ENCODE peak calls at places on chromosomes 11 and 22, in ten cellular contexts. Z is IMR-90, T is fibroblast of the aortic adventitia, B is cardiac fibroblast, Q is fibroblast of mammary gland, W is transverse colon, X is mucosa of descending colon, C is stomach, H is fibroblast of lung, S is ovary. J is an unnamed sample.

GRCh38 chr11:117045956-117046355 is 52.3 kb downstream of the SIK3 start:
- DNase-seq in Z (no peak), T (peak), B (peak), Q (peak), W (no peak), X (no peak), C (no peak), H (no peak), S (no peak), J (peak)

GRCh38 chr11:86395061-86395551 is 20.4 kb downstream of the CCDC81 start:
- DNase-seq in Z (peak), T (no peak), B (peak), Q (peak), W (no peak), X (no peak), C (no peak), H (peak), S (no peak), J (no peak)

GRCh38 chr11:111372538-111372937 is 6.5 kb downstream of the POU2AF1 start:
- DNase-seq in Z (no peak), T (no peak), B (no peak), Q (no peak), W (no peak), X (no peak), C (no peak), H (no peak), S (no peak), J (no peak)

GRCh38 chr11:128328955-128329551 is 258.3 kb downstream of the ETS1 start:
- DNase-seq in Z (no peak), T (no peak), B (peak), Q (no peak), W (no peak), X (no peak), C (no peak), H (no peak), S (peak), J (no peak)

GRCh38 chr11:118161786-118162185 is 9.2 kb upstream of the SCN4B start:
- DNase-seq in Z (no peak), T (no peak), B (no peak), Q (no peak), W (no peak), X (no peak), C (no peak), H (no peak), S (no peak), J (no peak)

GRCh38 chr11:11534981-11535380 is 86.8 kb downstream of the GALNT18 start:
- DNase-seq in Z (peak), T (peak), B (no peak), Q (peak), W (no peak), X (no peak), C (no peak), H (peak), S (no peak), J (no peak)

GRCh38 chr11:122720482-122720881 is 65.0 kb downstream of the UBASH3B start:
- DNase-seq in Z (no peak), T (peak), B (no peak), Q (no peak), W (no peak), X (no peak), C (no peak), H (peak), S (no peak), J (peak)

GRCh38 chr11:130180491-130180890 is 20.9 kb downstream of the ST14 start:
- DNase-seq in Z (peak), T (peak), B (peak), Q (peak), W (no peak), X (peak), C (no peak), H (peak), S (no peak), J (peak)

GRCh38 chr11:122655527-122656072 is at the start of gene UBASH3B:
- DNase-seq in Z (peak), T (peak), B (peak), Q (peak), W (peak), X (peak), C (peak), H (peak), S (peak), J (peak)

GRCh38 chr11:70788247-70789022 is 390.1 kb downstream of the CTTN start:
- DNase-seq in Z (peak), T (peak), B (peak), Q (peak), W (no peak), X (no peak), C (no peak), H (peak), S (no peak), J (peak)

GRCh38 chr11:34792814-34793241 is 123.4 kb downstream of the APIP start:
- DNase-seq in Z (no peak), T (peak), B (no peak), Q (peak), W (no peak), X (no peak), C (peak), H (no peak), S (no peak), J (peak)

GRCh38 chr11:131530411-131530810 is 160.0 kb downstream of the NTM start:
- DNase-seq in Z (no peak), T (no peak), B (no peak), Q (no peak), W (no peak), X (no peak), C (no peak), H (no peak), S (no peak), J (no peak)

GRCh38 chr22:37973271-37974170 is 10.8 kb downstream of the SOX10 start:
- DNase-seq in Z (no peak), T (no peak), B (no peak), Q (no peak), W (no peak), X (no peak), C (no peak), H (no peak), S (no peak), J (no peak)

GRCh38 chr11:112719736-112720525 is 241.3 kb upstream of the NCAM1 start:
- DNase-seq in Z (no peak), T (no peak), B (peak), Q (no peak), W (no peak), X (no peak), C (no peak), H (no peak), S (no peak), J (no peak)

GRCh38 chr11:59866397-59866796 is at the start of gene TCN1:
- DNase-seq in Z (no peak), T (no peak), B (peak), Q (no peak), W (no peak), X (no peak), C (no peak), H (peak), S (no peak), J (no peak)

GRCh38 chr11:70297341-70297740 is 26.9 kb downstream of the PPFIA1 start:
- DNase-seq in Z (peak), T (no peak), B (peak), Q (no peak), W (no peak), X (no peak), C (no peak), H (peak), S (no peak), J (no peak)

GRCh38 chr11:73566422-73566821 is 31.5 kb downstream of the FAM168A start:
- DNase-seq in Z (peak), T (peak), B (peak), Q (peak), W (no peak), X (no peak), C (no peak), H (peak), S (no peak), J (no peak)

GRCh38 chr11:60769811-60770210 is 13.1 kb downstream of the MS4A15 start:
- DNase-seq in Z (no peak), T (no peak), B (no peak), Q (no peak), W (no peak), X (peak), C (no peak), H (no peak), S (no peak), J (no peak)

GRCh38 chr11:2415601-2416380 is 15.2 kb downstream of the TSSC4 start:
- DNase-seq in Z (no peak), T (no peak), B (no peak), Q (no peak), W (no peak), X (no peak), C (no peak), H (no peak), S (no peak), J (no peak)
- TF ChIP-seq CTCF in Z (no peak), T (no peak), B (no peak), Q (no peak), W (no peak), X (no peak), C (no peak), H (no peak), S (no peak), J (no peak)

GRCh38 chr11:134949716-134950115 is 537.7 kb upstream of the B3GAT1 start:
- DNase-seq in Z (peak), T (peak), B (no peak), Q (peak), W (no peak), X (no peak), C (no peak), H (peak), S (no peak), J (peak)
- H3K4me3 ChIP-seq in Z (no peak), T (no peak), B (no peak), Q (no peak), W (no peak), X (no peak), C (no peak), H (no peak), S (no peak), J (no peak)

GRCh38 chr22:39220450-39220849 is 24.3 kb downstream of the PDGFB start:
- DNase-seq in Z (no peak), T (no peak), B (no peak), Q (no peak), W (no peak), X (peak), C (no peak), H (no peak), S (no peak), J (no peak)
- TF ChIP-seq CTCF in Z (no peak), T (no peak), B (no peak), Q (no peak), W (no peak), X (no peak), C (no peak), H (no peak), S (no peak), J (no peak)

DNA sequence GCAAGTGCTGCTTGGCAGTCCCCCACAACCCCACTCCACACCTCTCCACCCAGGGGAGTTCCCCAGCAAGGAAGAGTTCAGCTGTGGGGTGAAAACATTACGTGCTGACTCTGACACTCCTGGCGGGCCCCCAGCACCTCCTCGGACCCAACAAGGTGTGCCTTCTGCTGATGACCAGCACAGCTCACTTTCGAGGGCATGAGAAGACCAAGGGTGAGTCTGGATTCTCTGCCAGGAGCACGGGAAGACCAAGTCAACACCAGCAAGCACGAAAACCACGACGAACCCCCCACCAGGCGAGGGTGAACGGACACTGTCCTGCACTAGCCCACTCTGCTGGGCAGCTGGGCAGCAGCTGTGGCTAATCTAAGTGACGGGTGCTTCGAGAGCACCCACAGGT is 1.4 kb downstream of the ALG12 start:
- DNase-seq in Z (no peak), T (no peak), B (no peak), Q (no peak), W (no peak), X (peak), C (no peak), H (no peak), S (no peak), J (no peak)
- H3K4me3 ChIP-seq in Z (no peak), T (no peak), B (no peak), Q (no peak), W (no peak), X (no peak), C (peak), H (no peak), S (no peak), J (no peak)

DNA sequence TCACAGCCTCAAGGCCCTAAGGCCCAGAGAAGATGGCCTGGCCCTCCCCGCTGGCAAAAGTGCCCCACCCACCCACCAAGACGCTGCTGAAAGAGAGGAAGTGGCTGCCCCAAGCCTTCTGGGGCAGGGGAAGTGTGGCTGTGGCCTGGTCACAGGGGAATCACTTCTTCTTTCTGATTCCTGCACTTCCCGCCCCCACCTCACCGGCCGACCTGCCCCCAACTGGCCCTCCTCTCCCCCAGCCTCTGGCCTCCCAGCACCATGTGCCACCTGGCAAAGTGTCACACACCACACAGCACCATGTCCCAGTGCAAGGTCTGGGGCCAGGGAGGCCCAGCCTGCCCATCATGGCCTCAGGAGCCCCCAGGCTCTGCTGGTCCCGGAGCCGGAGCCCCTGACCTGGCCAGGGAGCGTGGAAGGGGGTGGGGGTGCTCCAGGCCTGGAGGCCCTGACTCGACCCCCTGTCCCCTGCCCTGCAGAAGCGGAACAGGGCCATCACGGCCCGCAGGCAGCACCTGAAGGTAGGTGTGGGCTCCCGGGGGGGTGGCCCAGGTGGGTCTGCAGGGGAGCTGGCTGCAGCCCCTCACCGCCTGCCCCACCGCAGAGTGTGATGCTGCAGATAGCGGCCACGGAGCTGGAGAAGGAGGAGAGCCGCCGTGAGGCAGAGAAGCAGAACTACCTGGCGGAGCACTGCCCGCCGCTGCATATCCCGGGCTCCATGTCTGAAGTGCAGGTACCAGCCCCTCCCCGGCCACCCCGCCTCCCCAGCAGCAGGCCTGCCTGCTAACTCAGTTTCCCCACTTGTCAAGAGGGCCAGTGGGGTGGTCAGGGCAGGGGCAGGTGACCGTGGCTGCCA is 1.4 kb downstream of the TNNI2 start:
- DNase-seq in Z (no peak), T (no peak), B (no peak), Q (no peak), W (peak), X (peak), C (peak), H (no peak), S (no peak), J (no peak)
- TF ChIP-seq CTCF in Z (no peak), T (no peak), B (no peak), Q (no peak), W (no peak), X (no peak), C (no peak), H (no peak), S (no peak), J (no peak)

GRCh38 chr22:49090853-49091135 is 736.9 kb downstream of the BRD1 start:
- DNase-seq in Z (no peak), T (no peak), B (no peak), Q (no peak), W (no peak), X (no peak), C (no peak), H (no peak), S (no peak), J (no peak)

GRCh38 chr22:49090061-49090852 is 737.4 kb downstream of the BRD1 start:
- DNase-seq in Z (no peak), T (no peak), B (no peak), Q (no peak), W (no peak), X (no peak), C (no peak), H (no peak), S (no peak), J (no peak)

GRCh38 chr22:49091917-49092545 is 735.6 kb downstream of the BRD1 start:
- DNase-seq in Z (no peak), T (no peak), B (no peak), Q (no peak), W (no peak), X (no peak), C (no peak), H (no peak), S (no peak), J (no peak)

GRCh38 chr22:49092751-49093150 is 734.9 kb downstream of the BRD1 start:
- DNase-seq in Z (no peak), T (no peak), B (no peak), Q (no peak), W (no peak), X (no peak), C (no peak), H (no peak), S (no peak), J (no peak)

GRCh38 chr22:49091451-49091850 is 736.2 kb downstream of the BRD1 start:
- DNase-seq in Z (no peak), T (no peak), B (no peak), Q (no peak), W (no peak), X (no peak), C (no peak), H (no peak), S (no peak), J (no peak)
- H3K4me3 ChIP-seq in Z (no peak), T (no peak), B (no peak), Q (no peak), W (no peak), X (no peak), C (no peak), H (no peak), S (no peak), J (no peak)

GRCh38 chr11:5368502-5369043 is 15.0 kb upstream of the OR51M1 start:
- DNase-seq in Z (no peak), T (no peak), B (no peak), Q (no peak), W (no peak), X (no peak), C (no peak), H (no peak), S (no peak), J (peak)

GRCh38 chr11:5364214-5364613 is 12.9 kb downstream of the OR51B6 start:
- DNase-seq in Z (peak), T (peak), B (peak), Q (peak), W (no peak), X (no peak), C (no peak), H (peak), S (no peak), J (peak)

GRCh38 chr11:5367461-5368074 is 16.0 kb upstream of the OR51M1 start:
- DNase-seq in Z (peak), T (peak), B (peak), Q (peak), W (no peak), X (no peak), C (no peak), H (peak), S (no peak), J (peak)

GRCh38 chr11:5366856-5367255 is 15.5 kb downstream of the OR51B6 start:
- DNase-seq in Z (peak), T (peak), B (peak), Q (no peak), W (no peak), X (no peak), C (no peak), H (peak), S (no peak), J (peak)

DNA sequence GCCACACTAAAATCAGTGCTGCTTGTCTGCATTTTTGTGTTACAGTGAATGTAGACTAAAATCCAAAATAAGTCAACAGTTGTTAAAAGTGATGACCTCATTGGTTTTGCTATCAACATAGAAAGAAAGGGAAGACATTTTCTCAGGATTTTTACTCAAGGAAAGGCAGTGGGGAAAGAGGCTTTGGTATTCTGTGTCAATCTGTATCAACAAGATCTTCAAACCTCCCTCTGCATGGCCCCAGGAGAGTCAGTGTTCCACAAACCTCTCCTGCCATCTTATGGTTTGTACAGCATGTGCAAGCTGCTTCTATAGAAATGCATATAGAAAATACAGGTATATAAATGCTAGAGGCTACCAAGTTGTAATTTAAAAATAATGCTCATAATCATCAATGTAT is 13.8 kb upstream of the OR51M1 start:
- DNase-seq in Z (peak), T (peak), B (peak), Q (peak), W (no peak), X (no peak), C (no peak), H (no peak), S (no peak), J (peak)
- TF ChIP-seq CTCF in Z (peak), T (peak), B (peak), Q (peak), W (no peak), X (no peak), C (no peak), H (peak), S (no peak), J (peak)

GRCh38 chr11:119794756-119795155 is 65.8 kb upstream of the NECTIN1 start:
- DNase-seq in Z (no peak), T (no peak), B (no peak), Q (no peak), W (no peak), X (no peak), C (no peak), H (peak), S (no peak), J (no peak)

GRCh38 chr11:119795231-119795630 is 66.2 kb upstream of the NECTIN1 start:
- DNase-seq in Z (peak), T (peak), B (peak), Q (peak), W (no peak), X (no peak), C (no peak), H (peak), S (no peak), J (peak)

GRCh38 chr11:119794141-119794665 is 65.2 kb upstream of the NECTIN1 start:
- DNase-seq in Z (no peak), T (no peak), B (no peak), Q (no peak), W (no peak), X (no peak), C (no peak), H (no peak), S (no peak), J (no peak)

GRCh38 chr11:119791701-119792151 is 62.7 kb upstream of the NECTIN1 start:
- DNase-seq in Z (peak), T (peak), B (no peak), Q (peak), W (no peak), X (no peak), C (no peak), H (peak), S (no peak), J (no peak)

GRCh38 chr11:119793335-119793984 is 64.5 kb upstream of the NECTIN1 start:
- DNase-seq in Z (no peak), T (peak), B (peak), Q (peak), W (no peak), X (no peak), C (no peak), H (peak), S (no peak), J (no peak)
- H3K4me3 ChIP-seq in Z (no peak), T (no peak), B (no peak), Q (no peak), W (no peak), X (no peak), C (no peak), H (no peak), S (no peak), J (no peak)

GRCh38 chr11:74701351-74701750 is 29.9 kb downstream of the CHRDL2 start:
- DNase-seq in Z (no peak), T (no peak), B (peak), Q (no peak), W (no peak), X (no peak), C (no peak), H (no peak), S (no peak), J (no peak)
- TF ChIP-seq CTCF in Z (peak), T (peak), B (peak), Q (no peak), W (no peak), X (no peak), C (no peak), H (peak), S (no peak), J (no peak)

GRCh38 chr22:23256986-23257888 is 76.9 kb downstream of the BCR start:
- DNase-seq in Z (no peak), T (peak), B (peak), Q (peak), W (peak), X (peak), C (peak), H (no peak), S (peak), J (peak)

GRCh38 chr22:23255506-23255905 is 75.2 kb downstream of the BCR start:
- DNase-seq in Z (no peak), T (no peak), B (no peak), Q (no peak), W (no peak), X (no peak), C (no peak), H (no peak), S (no peak), J (no peak)

GRCh38 chr22:23257889-23258825 is 77.8 kb downstream of the BCR start:
- DNase-seq in Z (no peak), T (no peak), B (no peak), Q (no peak), W (no peak), X (no peak), C (no peak), H (no peak), S (no peak), J (no peak)

GRCh38 chr22:23258826-23259170 is 78.5 kb downstream of the BCR start:
- DNase-seq in Z (no peak), T (no peak), B (no peak), Q (no peak), W (no peak), X (no peak), C (no peak), H (no peak), S (no peak), J (no peak)

GRCh38 chr22:23256138-23256932 is 76.0 kb downstream of the BCR start:
- DNase-seq in Z (no peak), T (no peak), B (no peak), Q (no peak), W (no peak), X (no peak), C (no peak), H (no peak), S (no peak), J (no peak)
- H3K4me3 ChIP-seq in Z (no peak), T (no peak), B (no peak), Q (no peak), W (no peak), X (no peak), C (no peak), H (no peak), S (no peak), J (no peak)

J was measured in foreskin fibroblast.